ENCODE peak calls at places on chromosomes 4 and X, in four cellular contexts. K is lower lobe of right lung; W is CD8-positive, alpha-beta T cell; I is Panc1. B is an unnamed sample. For H3K4me1, the result is how much of the 10 kb centered on the place peaks cover.

GRCh38 chr4:184344899-184345572 is 127.4 kb upstream of the ENPP6 start:
- ATAC-seq in I (no peak), W (no peak), K (no peak), B (no peak)

GRCh38 chr4:687975-688694 is 816 bp downstream of the SLC49A3 start:
- ATAC-seq in K (peak), W (no peak), I (no peak), B (no peak)

GRCh38 chrX:151206871-151207270 is 30.5 kb downstream of the GPR50 start:
- ATAC-seq in W (no peak), I (no peak), K (no peak), B (no peak)

GRCh38 chrX:40471965-40472648 is 108.7 kb upstream of the ATP6AP2 start:
- ATAC-seq in I (peak), K (peak), W (peak), B (peak)

GRCh38 chr4:25845841-25846653 is 16.7 kb downstream of the SEL1L3 start:
- ATAC-seq in K (no peak), I (no peak), W (no peak), B (no peak)

GRCh38 chrX:151402719-151403390 is 5.8 kb downstream of the VMA21 start:
- ATAC-seq in I (peak), K (no peak), W (no peak), B (no peak)

GRCh38 chr4:182447938-182448280 is 204.7 kb downstream of the TENM3 start:
- ATAC-seq in I (no peak), W (no peak), K (peak), B (no peak)

GRCh38 chrX:119389214-119389613 is 9.9 kb upstream of the SLC25A43 start:
- ATAC-seq in I (no peak), W (no peak), K (no peak), B (no peak)

GRCh38 chr4:172650758-172651495 is 517.7 kb upstream of the GALNT7 start:
- ATAC-seq in I (no peak), W (no peak), K (no peak), B (no peak)

DNA sequence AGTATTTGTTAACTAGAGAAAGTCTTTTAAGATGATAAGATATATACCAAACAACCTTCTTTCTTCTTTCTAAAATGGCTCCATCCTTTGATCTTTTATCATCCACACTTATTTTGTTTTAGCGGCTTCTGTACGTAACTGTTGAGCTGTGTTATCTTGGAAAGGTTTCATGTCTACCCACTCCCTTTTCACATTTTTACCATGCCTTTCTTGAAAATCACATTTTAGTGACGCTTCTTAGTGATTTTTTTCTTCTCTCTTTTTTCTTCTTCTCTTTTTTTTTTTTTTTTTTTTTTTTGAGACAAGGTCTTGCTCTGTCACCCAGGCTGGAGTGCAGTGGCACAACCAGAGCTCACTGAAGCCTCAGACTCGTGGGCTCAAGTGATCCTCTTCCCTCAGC is 135.1 kb downstream of the CHIC2 start:
- ATAC-seq in W (no peak), K (no peak), I (no peak), B (no peak)
- H3K4me1 ChIP-seq in W (under half), K (under half), I (under half), B (under half)

GRCh38 chrX:24168807-24169206 is 19.3 kb downstream of the ZFX start:
- ATAC-seq in I (no peak), K (no peak), W (no peak), B (no peak)

GRCh38 chrX:24173115-24173847 is 23.8 kb downstream of the ZFX start:
- ATAC-seq in W (no peak), I (no peak), K (no peak), B (no peak)

GRCh38 chrX:24167719-24168472 is 18.4 kb downstream of the ZFX start:
- ATAC-seq in W (no peak), K (no peak), I (no peak), B (no peak)

GRCh38 chrX:24166078-24166477 is 16.5 kb downstream of the ZFX start:
- ATAC-seq in W (no peak), K (no peak), I (no peak), B (no peak)

DNA sequence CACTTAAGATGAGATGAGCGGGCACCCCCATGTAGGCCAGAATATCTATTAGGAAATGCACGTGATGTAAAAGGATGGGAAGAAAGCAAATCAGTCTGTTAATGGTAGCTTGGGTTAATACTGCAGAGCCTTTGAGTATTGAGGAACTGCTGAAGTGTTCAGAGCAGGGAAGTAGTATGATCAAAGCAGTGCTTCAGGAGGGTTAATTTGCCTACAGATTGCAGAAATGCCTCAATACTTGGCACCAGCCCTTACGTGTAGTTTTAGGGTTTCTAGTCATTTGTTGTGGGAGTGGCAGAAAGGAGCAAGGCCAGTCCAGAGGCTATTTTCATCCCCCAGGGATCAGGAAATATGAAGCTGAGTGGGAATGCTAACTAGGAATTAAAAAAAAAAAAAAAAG is 19.7 kb downstream of the ZFX start:
- ATAC-seq in I (no peak), W (no peak), K (no peak), B (peak)
- H3K4me1 ChIP-seq in I (under half), W (under half), K (under half), B (under half)

GRCh38 chrX:132481449-132481848 is 7.4 kb downstream of the MBNL3 start:
- ATAC-seq in W (no peak), K (no peak), I (no peak), B (no peak)
- H3K4me1 ChIP-seq in W (under half), K (under half), I (under half), B (under half)

DNA sequence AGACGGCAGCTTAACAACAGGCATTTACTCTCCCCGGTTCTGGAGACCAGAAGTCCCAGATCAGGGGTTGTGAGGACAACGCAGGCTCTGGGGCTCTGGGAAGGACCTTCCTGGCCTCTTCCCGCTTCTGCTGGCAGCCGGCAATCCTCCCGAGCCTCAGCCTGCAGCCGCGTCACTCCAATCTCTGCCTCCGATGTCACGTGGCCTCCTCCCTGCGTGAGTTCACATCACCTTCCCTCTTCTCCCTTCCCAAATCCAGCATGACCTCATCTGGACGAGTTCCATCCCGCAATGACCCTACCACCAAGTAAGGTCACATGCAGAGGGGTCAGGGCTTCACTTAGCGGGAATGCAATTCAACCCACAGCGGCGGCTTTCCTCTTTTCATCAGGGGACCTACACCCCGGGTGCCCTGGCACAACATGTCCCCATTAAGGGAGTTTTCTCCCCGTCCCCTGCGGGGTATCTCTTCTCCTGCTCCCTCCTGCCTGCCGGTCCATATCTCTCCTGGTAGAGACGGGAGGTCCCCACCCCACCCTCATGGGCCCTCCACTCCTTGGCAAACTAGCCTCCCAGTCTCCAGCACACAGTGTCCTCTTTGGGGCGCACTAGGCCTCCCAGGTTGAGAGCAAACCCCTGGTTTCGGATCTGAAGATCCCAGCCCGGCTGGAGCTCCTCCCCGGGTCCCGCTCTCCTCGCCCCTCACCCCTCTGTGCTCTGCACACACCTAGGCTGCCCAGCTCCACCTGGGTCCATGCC is 25.5 kb downstream of the ABLIM2 start:
- ATAC-seq in K (no peak), I (no peak), W (no peak), B (no peak)
- H3K4me1 ChIP-seq in K (under half), I (under half), W (under half), B (under half)

DNA sequence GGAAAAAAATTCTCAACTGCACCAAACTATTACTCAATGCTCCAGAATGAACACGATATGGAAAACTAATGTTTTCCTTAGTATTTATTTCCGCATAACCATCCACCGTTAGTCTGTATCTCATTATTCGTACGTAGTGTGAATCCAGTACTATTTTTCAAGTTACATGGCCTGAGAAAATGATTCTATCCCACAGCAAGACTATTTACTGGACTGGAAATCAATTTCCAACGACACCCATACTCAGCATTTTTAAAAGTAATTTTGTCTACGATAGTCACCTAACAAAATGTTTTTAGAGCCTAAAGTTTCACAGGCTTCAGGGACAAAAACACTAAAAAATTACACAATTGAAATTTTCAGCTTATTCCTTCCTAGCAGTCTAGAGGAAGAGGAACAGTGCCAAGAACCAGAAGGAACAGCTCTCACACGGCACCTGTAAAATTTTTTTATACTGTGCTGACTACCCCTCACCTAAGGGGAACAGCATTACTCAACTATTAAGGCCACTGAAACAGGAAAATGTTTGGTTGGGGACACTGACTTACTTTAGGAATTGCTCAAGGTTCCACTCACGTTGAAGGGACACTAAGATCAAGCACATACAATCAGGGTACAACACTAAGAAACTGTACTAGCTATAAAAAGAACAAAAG is 9.6 kb downstream of the UBE2D3 start:
- ATAC-seq in I (no peak), K (no peak), W (no peak), B (no peak)
- H3K4me1 ChIP-seq in I (half or more), K (half or more), W (half or more), B (under half)

GRCh38 chr4:144654161-144654560 is 8.2 kb downstream of the HHIP start:
- ATAC-seq in K (no peak), I (no peak), W (no peak), B (no peak)
- H3K4me1 ChIP-seq in K (under half), I (under half), W (under half), B (under half)